ENCODE peak calls at places on chromosome 21, in four cellular contexts. S is A673, N is tibial nerve, U is fibroblast of lung. W is an unnamed sample.

GRCh38 chr21:31354122-31354521 is 10.1 kb upstream of the TIAM1 start:
- DNase-seq in S (no peak), N (no peak), U (no peak), W (no peak)

GRCh38 chr21:41957991-41958766 is 4.4 kb upstream of the C2CD2 start:
- DNase-seq in S (peak; percentile 45), N (peak; percentile 53), U (peak; percentile 93), W (no peak)

GRCh38 chr21:31190516-31190915 is 152.2 kb upstream of the KRTAP19-8 start:
- DNase-seq in S (no peak), N (no peak), U (no peak), W (no peak)

GRCh38 chr21:29342394-29342957 is 43.8 kb downstream of the BACH1 start:
- DNase-seq in S (peak; percentile 83), N (peak; percentile 19), U (peak; percentile 99), W (no peak)

GRCh38 chr21:46675595-46676280 is 40.3 kb downstream of the PRMT2 start:
- DNase-seq in S (no peak), N (no peak), U (peak; percentile 39), W (no peak)

GRCh38 chr21:39527664-39528381 is 76.1 kb downstream of the SH3BGR start:
- DNase-seq in S (no peak), N (no peak), U (no peak), W (no peak)

GRCh38 chr21:17644186-17644585 is 31.5 kb upstream of the BTG3 start:
- DNase-seq in S (no peak), N (no peak), U (no peak), W (no peak)

GRCh38 chr21:37060296-37060695 is 12.6 kb downstream of the PIGP start:
- DNase-seq in S (peak; percentile 96), N (peak; percentile 29), U (peak; percentile 97), W (no peak)

GRCh38 chr21:15617968-15618367 is 111.8 kb upstream of the USP25 start:
- DNase-seq in S (peak; percentile 22), N (no peak), U (peak; percentile 81), W (no peak)

GRCh38 chr21:42071146-42071737 is at the start of gene UMODL1:
- DNase-seq in S (no peak), N (no peak), U (no peak), W (no peak)

GRCh38 chr21:25582888-25583287 is 24.4 kb downstream of the MRPL39 start:
- DNase-seq in S (no peak), N (no peak), U (no peak), W (no peak)

GRCh38 chr21:18810136-18810535 is 406.6 kb upstream of the TMPRSS15 start:
- DNase-seq in S (no peak), N (no peak), U (no peak), W (no peak)

GRCh38 chr21:43363506-43364260 is 63.2 kb downstream of the SIK1 start:
- DNase-seq in S (no peak), N (no peak), U (no peak), W (no peak)

GRCh38 chr21:41410361-41410760 is 15.7 kb upstream of the MX1 start:
- DNase-seq in S (no peak), N (no peak), U (no peak), W (no peak)

GRCh38 chr21:29217818-29218252 is 80.9 kb upstream of the BACH1 start:
- DNase-seq in S (peak; percentile 61), N (no peak), U (peak; percentile 98), W (no peak)

GRCh38 chr21:28959367-28960099 is 33.1 kb downstream of the LTN1 start:
- DNase-seq in S (peak; percentile 9), N (no peak), U (peak; percentile 74), W (no peak)

GRCh38 chr21:21457077-21457476 is 458.9 kb downstream of the NCAM2 start:
- DNase-seq in S (no peak), N (no peak), U (no peak), W (no peak)

GRCh38 chr21:19326581-19327319 is 923.2 kb upstream of the TMPRSS15 start:
- DNase-seq in S (no peak), N (no peak), U (no peak), W (no peak)

GRCh38 chr21:42013338-42013737 is 3.2 kb upstream of the ZBTB21 start:
- DNase-seq in S (peak; percentile 30), N (no peak), U (no peak), W (no peak)

GRCh38 chr21:16775056-16775455 is 737.8 kb upstream of the CXADR start:
- DNase-seq in S (no peak), N (no peak), U (no peak), W (no peak)

GRCh38 chr21:29299046-29299905 is 554 bp downstream of the BACH1 start:
- DNase-seq in S (peak; percentile 71), N (peak; percentile 26), U (peak; percentile 59), W (peak; percentile 54)

GRCh38 chr21:17501107-17502006 is 11.5 kb upstream of the CXADR start:
- DNase-seq in S (no peak), N (no peak), U (no peak), W (no peak)

GRCh38 chr21:30979054-30979453 is 59.2 kb downstream of the KRTAP19-8 start:
- DNase-seq in S (no peak), N (no peak), U (no peak), W (no peak)

GRCh38 chr21:42414928-42415769 is 11.4 kb downstream of the UBASH3A start:
- DNase-seq in S (peak; percentile 76), N (no peak), U (peak; percentile 3), W (peak; percentile 73)

GRCh38 chr21:15355066-15355465 is 290.3 kb upstream of the NRIP1 start:
- DNase-seq in S (no peak), N (no peak), U (no peak), W (no peak)

GRCh38 chr21:32334980-32335471 is 36.4 kb downstream of the MRAP start:
- DNase-seq in S (no peak), N (no peak), U (no peak), W (no peak)

GRCh38 chr21:31005019-31005418 is 33.3 kb downstream of the KRTAP19-8 start:
- DNase-seq in S (no peak), N (no peak), U (no peak), W (no peak)

GRCh38 chr21:23936224-23936623 is 1671.1 kb downstream of the MRPL39 start:
- DNase-seq in S (peak; percentile 11), N (no peak), U (peak; percentile 50), W (no peak)

GRCh38 chr21:15774590-15774989 is 44.8 kb downstream of the USP25 start:
- DNase-seq in S (no peak), N (no peak), U (peak; percentile 84), W (no peak)

GRCh38 chr21:43190544-43191340 is 21.9 kb downstream of the CRYAA start:
- DNase-seq in S (no peak), N (peak; percentile 11), U (no peak), W (no peak)

GRCh38 chr21:42556960-42557359 is 43.3 kb downstream of the SLC37A1 start:
- DNase-seq in S (no peak), N (no peak), U (no peak), W (no peak)

GRCh38 chr21:30479259-30479658 is 908 bp downstream of the KRTAP19-1 start:
- DNase-seq in S (no peak), N (no peak), U (no peak), W (no peak)

GRCh38 chr21:17925900-17926299 is 106.7 kb upstream of the C21orf91 start:
- DNase-seq in S (peak; percentile 26), N (no peak), U (peak; percentile 48), W (no peak)

GRCh38 chr21:36769051-36769867 is 70.3 kb downstream of the SIM2 start:
- DNase-seq in S (no peak), N (no peak), U (peak; percentile 60), W (no peak)

GRCh38 chr21:24045775-24046215 is 1561.5 kb downstream of the MRPL39 start:
- DNase-seq in S (peak; percentile 6), N (peak; percentile 41), U (peak; percentile 98), W (no peak)

GRCh38 chr21:30563072-30563471 is 2.0 kb upstream of the KRTAP19-7 start:
- DNase-seq in S (no peak), N (no peak), U (no peak), W (no peak)

GRCh38 chr21:28283652-28284490 is 708.8 kb downstream of the LTN1 start:
- DNase-seq in S (no peak), N (no peak), U (peak; percentile 95), W (no peak)

GRCh38 chr21:15908187-15908586 is 178.4 kb downstream of the USP25 start:
- DNase-seq in S (no peak), N (no peak), U (no peak), W (no peak)

GRCh38 chr21:38228115-38228514 is 28.7 kb upstream of the KCNJ15 start:
- DNase-seq in S (no peak), N (no peak), U (no peak), W (no peak)
- H3K9me3 ChIP-seq in S (peaks cover 41% of the 10 kb centered on the region), N (no peaks in the 10 kb centered on the region), U (no peaks in the 10 kb centered on the region), W (peaks cover 3% of the 10 kb centered on the region)

GRCh38 chr21:8997011-8997440 is 1524.4 kb upstream of the TPTE start:
- DNase-seq in S (no peak), N (no peak), U (no peak), W (no peak)
- H3K9me3 ChIP-seq in S (peaks cover 65% of the 10 kb centered on the region), N (no peaks in the 10 kb centered on the region), U (peaks cover 8% of the 10 kb centered on the region), W (peaks cover 4% of the 10 kb centered on the region)

GRCh38 chr21:34158866-34159616 is 85.7 kb downstream of the MRPS6 start:
- DNase-seq in S (no peak), N (no peak), U (no peak), W (no peak)
- H3K9me3 ChIP-seq in S (peaks cover under 1% of the 10 kb centered on the region), N (no peaks in the 10 kb centered on the region), U (no peaks in the 10 kb centered on the region), W (no peaks in the 10 kb centered on the region)

DNA sequence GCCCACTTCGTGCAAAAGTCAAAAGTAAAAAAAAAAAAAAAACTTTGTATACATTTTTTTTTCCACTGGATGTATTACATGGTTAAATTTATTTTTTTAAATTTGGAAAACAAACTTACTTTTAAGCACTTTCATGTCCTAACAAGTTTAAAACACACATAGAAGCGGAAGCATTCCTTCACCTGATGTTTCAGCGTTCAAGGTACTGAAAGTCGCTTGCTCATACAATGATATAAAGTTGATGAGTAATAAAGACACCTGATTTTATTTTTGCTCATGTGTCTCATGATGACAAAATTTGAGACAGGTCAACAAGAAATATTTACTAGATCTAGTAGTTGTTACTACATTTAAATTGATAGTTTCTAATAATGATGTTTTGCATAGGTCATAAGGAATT is 35.5 kb downstream of the ADAMTS1 start:
- DNase-seq in S (no peak), N (no peak), U (no peak), W (no peak)
- H3K9me3 ChIP-seq in S (no peaks in the 10 kb centered on the region), N (no peaks in the 10 kb centered on the region), U (no peaks in the 10 kb centered on the region), W (no peaks in the 10 kb centered on the region)

GRCh38 chr21:44701023-44701400 is 4.0 kb downstream of the KRTAP10-12 start:
- DNase-seq in S (no peak), N (no peak), U (no peak), W (no peak)

GRCh38 chr21:44699502-44700001 is 2.6 kb downstream of the KRTAP10-12 start:
- DNase-seq in S (no peak), N (no peak), U (no peak), W (no peak)

GRCh38 chr21:44702111-44702972 is 5.4 kb downstream of the KRTAP10-12 start:
- DNase-seq in S (no peak), N (no peak), U (no peak), W (no peak)

GRCh38 chr21:44701541-44701940 is 4.6 kb downstream of the KRTAP10-12 start:
- DNase-seq in S (no peak), N (no peak), U (no peak), W (no peak)

GRCh38 chr21:44700101-44701022 is 3.4 kb downstream of the KRTAP10-12 start:
- DNase-seq in S (no peak), N (no peak), U (no peak), W (no peak)
- H3K9me3 ChIP-seq in S (no peaks in the 10 kb centered on the region), N (no peaks in the 10 kb centered on the region), U (no peaks in the 10 kb centered on the region), W (no peaks in the 10 kb centered on the region)

GRCh38 chr21:45499201-45499750 is 43.0 kb downstream of the SLC19A1 start:
- DNase-seq in S (no peak), N (no peak), U (no peak), W (no peak)
- H3K9me3 ChIP-seq in S (no peaks in the 10 kb centered on the region), N (no peaks in the 10 kb centered on the region), U (no peaks in the 10 kb centered on the region), W (no peaks in the 10 kb centered on the region)